ENCODE peak calls at places on chromosomes 4 and X, in six cellular contexts. B, U, F, J, A and R are unnamed samples.

GRCh38 chrX:2684256-2684655 is 6.8 kb upstream of the CD99 start:
- DNase-seq in U (no peak), J (no peak), B (no peak), F (no peak), A (no peak), R (no peak)

GRCh38 chr4:79147251-79147650 is 178.6 kb downstream of the NAA11 start:
- DNase-seq in B (no peak), U (no peak), F (no peak), A (no peak), J (no peak), R (no peak)

GRCh38 chrX:150582338-150582948 is 14.0 kb downstream of the MTM1 start:
- DNase-seq in F (no peak), A (no peak), B (no peak), J (no peak), U (peak; percentile 30), R (no peak)

GRCh38 chr4:80263541-80264351 is 2.7 kb upstream of the FGF5 start:
- DNase-seq in J (no peak), F (peak; percentile 55), U (peak; percentile 73), B (no peak), A (no peak), R (no peak)

GRCh38 chr4:15893967-15894366 is 44.6 kb downstream of the FGFBP1 start:
- DNase-seq in U (no peak), J (peak; percentile 93), F (no peak), A (no peak), B (no peak), R (peak; percentile 80)

GRCh38 chr4:1566838-1567518 is 117.1 kb downstream of the FAM53A start:
- DNase-seq in J (no peak), F (no peak), U (no peak), B (no peak), A (no peak), R (no peak)

GRCh38 chr4:136967069-136967468 is 565.2 kb downstream of the PCDH18 start:
- DNase-seq in A (no peak), B (no peak), U (no peak), F (no peak), J (no peak), R (no peak)

GRCh38 chr4:142475663-142476062 is 370.4 kb downstream of the INPP4B start:
- DNase-seq in F (no peak), U (no peak), B (no peak), A (no peak), J (no peak), R (no peak)

GRCh38 chrX:40172169-40172979 is 74.6 kb upstream of the BCOR start:
- DNase-seq in A (no peak), U (peak; percentile 38), B (peak; percentile 71), J (no peak), F (peak; percentile 58), R (no peak)

DNA sequence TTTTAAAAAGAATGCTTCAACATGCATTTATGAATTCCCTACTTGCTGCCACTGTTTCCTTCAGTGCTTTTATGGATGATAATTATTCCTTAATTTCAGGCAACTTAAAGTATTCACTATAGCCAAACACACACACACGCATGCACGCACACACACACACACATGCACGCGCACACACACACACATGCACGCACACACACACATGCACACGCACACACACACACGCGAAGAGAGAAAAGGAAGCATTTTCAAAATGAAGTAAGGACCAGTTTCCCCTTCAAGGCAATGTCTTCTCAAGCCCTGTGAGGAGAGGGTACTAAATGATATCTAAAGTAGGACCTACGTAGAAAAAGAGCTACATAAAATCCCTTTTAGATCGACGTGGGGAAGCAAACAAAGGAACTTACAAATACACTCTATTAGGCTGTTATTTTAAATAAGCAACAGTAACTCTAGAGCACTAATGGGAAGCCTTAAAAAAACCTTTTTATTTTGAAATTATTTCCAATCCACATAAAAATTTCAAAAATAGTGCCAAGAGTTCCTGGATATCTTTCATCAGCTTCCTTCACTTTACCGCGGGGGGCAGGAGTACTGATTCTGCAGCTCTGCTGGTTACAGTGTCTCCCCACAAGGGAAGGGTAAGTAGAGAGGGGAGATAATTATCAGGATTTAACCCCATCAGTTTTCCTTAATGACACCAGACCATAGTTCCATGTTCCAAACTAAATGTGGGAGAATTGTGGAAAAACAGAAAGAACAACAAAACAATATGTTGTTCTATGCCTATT is 13.7 kb downstream of the IRF2 start:
- DNase-seq in B (no peak), A (no peak), J (no peak), F (no peak), U (no peak), R (no peak)
- H3K4me3 ChIP-seq in B (no peak overlapping the region), A (no peak overlapping the region), J (no peak overlapping the region), F (no peak overlapping the region), U (no peak overlapping the region), R (no peak overlapping the region)

DNA sequence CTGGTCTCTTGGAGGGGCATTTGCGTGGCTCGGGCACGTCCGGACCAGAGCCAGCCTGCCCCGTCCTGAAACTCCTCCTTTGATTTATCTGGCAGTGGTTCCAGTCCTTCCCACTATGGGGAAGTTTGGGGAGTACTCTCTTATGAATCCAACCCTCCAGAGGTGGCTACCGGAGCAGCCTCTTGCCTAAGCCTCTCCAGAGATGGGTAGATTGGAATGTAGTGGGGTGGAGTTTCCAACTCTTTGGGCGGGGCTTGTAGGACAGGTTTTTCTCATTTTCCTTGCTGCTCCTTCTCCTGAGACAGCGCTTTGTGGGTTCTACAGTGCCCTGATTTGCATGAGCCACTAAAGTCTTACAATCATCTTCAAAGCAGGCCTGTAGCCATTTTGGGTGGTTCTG is 60.1 kb upstream of the XAGE1B start:
- DNase-seq in J (no peak), F (no peak), A (no peak), U (peak; percentile 25), B (no peak), R (no peak)
- H3K4me3 ChIP-seq in J (no peak overlapping the region), F (no peak overlapping the region), A (no peak overlapping the region), U (no peak overlapping the region), B (no peak overlapping the region), R (no peak overlapping the region)

GRCh38 chrX:135984220-135984619 is 1.0 kb upstream of the SLC9A6 start:
- DNase-seq in B (no peak), U (no peak), A (no peak), F (no peak), J (no peak), R (no peak)
- H3K4me3 ChIP-seq in B (no peak overlapping the region), U (no peak overlapping the region), A (peak overlapping the region; percentile 71), F (no peak overlapping the region), J (peak overlapping the region; percentile 74), R (no peak overlapping the region)

GRCh38 chr4:40199999-40200880 is 3.4 kb downstream of the RHOH start:
- DNase-seq in B (peak; percentile 28), J (no peak), F (no peak), A (no peak), U (no peak), R (no peak)

GRCh38 chr4:40201898-40202297 is 5.1 kb downstream of the RHOH start:
- DNase-seq in B (no peak), A (no peak), F (no peak), J (no peak), U (no peak), R (no peak)

GRCh38 chr4:40202474-40202873 is 5.6 kb downstream of the RHOH start:
- DNase-seq in J (no peak), F (no peak), B (no peak), U (no peak), A (no peak), R (no peak)

GRCh38 chr4:40199179-40199670 is 2.4 kb downstream of the RHOH start:
- DNase-seq in J (no peak), F (no peak), B (no peak), U (no peak), A (no peak), R (no peak)

GRCh38 chr4:40200881-40201797 is 4.3 kb downstream of the RHOH start:
- DNase-seq in B (no peak), J (no peak), U (no peak), F (no peak), A (no peak), R (no peak)
- H3K4me3 ChIP-seq in B (no peak overlapping the region), J (no peak overlapping the region), U (no peak overlapping the region), F (no peak overlapping the region), A (no peak overlapping the region), R (no peak overlapping the region)

DNA sequence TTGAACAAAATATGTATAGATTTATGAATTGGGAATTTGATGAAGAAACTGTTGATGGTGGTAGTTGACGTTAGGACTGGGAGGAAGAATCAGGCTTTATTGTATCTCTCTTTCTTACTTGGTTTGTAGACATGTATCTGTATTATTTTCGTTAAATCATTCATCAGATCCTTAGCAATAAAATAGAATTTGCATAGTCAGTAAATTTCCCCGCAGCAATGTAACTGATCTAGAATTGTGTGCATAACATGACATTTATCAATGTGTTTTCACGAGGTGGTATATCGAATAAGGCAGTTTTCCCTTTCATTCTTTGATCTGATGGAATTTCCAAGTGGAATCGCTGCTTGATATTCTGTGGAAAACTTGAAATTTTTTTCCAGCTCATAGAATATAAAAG is 308.8 kb downstream of the SPRY1 start:
- DNase-seq in U (no peak), J (no peak), A (no peak), B (no peak), F (no peak), R (no peak)
- H3K4me3 ChIP-seq in U (no peak overlapping the region), J (no peak overlapping the region), A (no peak overlapping the region), B (no peak overlapping the region), F (no peak overlapping the region), R (no peak overlapping the region)

GRCh38 chrX:47560179-47560830 is 700 bp upstream of the ARAF start:
- DNase-seq in A (no peak), B (no peak), U (no peak), J (no peak), F (no peak), R (no peak)
- H3K4me3 ChIP-seq in A (peak overlapping the region; percentile 60), B (peak overlapping the region; percentile 58), U (no peak overlapping the region), J (peak overlapping the region; percentile 69), F (peak overlapping the region; percentile 59), R (peak overlapping the region; percentile 66)

DNA sequence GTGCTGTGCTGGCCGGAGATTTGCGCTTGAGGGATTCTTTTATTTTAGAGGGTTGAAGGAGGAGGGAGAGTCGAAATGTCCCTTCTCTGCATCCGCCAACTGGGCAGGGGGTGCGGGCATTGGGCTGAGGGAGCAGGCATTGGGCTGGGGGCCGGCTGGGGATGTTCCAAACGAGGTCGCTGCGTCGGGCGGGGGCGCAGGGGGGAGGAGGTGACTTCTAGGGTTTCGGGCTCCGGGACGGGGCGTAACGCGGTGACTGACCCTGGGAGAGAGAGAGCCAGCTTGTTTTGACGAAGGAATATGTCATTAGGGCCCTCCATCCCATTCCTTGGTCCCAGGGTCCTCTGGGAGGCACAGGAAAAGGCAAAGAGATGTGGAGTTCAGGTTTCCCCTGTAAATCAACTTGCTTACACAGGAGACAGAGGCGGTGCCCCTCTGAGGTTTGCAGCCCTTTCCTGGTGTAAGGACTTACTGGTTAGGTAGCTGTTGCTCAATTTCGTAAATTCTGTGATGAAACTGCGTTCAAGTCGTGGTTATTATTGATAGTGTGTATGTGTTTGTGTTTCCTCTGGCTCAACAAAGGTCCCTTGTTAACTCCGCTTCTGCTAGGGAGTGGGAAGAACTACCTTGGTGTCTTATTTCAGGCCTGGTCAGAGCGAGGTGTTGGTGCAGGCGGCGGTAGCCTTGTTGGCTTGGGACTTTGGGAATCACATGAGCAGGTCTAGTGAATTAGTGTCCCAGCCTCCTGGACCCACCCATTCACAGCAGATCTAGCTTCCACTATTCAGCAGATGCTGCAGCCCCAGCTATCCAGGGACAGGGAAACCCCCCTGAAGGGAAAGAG is 716 bp downstream of the FHIP1A start:
- DNase-seq in F (peak; percentile 68), U (peak; percentile 82), A (peak; percentile 79), J (no peak), B (peak; percentile 29), R (no peak)
- H3K4me3 ChIP-seq in F (peak overlapping the region; percentile 91), U (peak overlapping the region; percentile 60), A (peak overlapping the region; percentile 75), J (peak overlapping the region; percentile 46), B (peak overlapping the region; percentile 54), R (peak overlapping the region; percentile 61)

GRCh38 chr4:145099653-145100052 is 1.5 kb downstream of the ABCE1 start:
- DNase-seq in J (no peak), F (no peak), A (peak; percentile 19), B (no peak), U (no peak), R (no peak)
- H3K4me3 ChIP-seq in J (peak overlapping the region; percentile 59), F (peak overlapping the region; percentile 79), A (peak overlapping the region; percentile 91), B (peak overlapping the region; percentile 72), U (no peak overlapping the region), R (peak overlapping the region; percentile 93)